ENCODE peak calls at places on chromosomes 7 and 10, in ten cellular contexts. S is AG04450, G is heart left ventricle, C is vagina, Y is dorsolateral prefrontal cortex, E is ovary, M is neural crest cell, P is sigmoid colon, U is AG10803, W is AG09309. I is an unnamed sample.

GRCh38 chr10:103669243-103669929 is 175.9 kb downstream of the NEURL1 start:
- DNase-seq in S (no peak), G (no peak), C (no peak), Y (no peak), E (no peak), M (no peak), P (no peak), U (no peak), W (no peak), I (no peak)

GRCh38 chr10:59847326-59847725 is 59.0 kb downstream of the CCDC6 start:
- DNase-seq in S (no peak), G (no peak), C (no peak), Y (no peak), E (no peak), M (no peak), P (no peak), U (no peak), W (no peak), I (no peak)

GRCh38 chr10:104022020-104022419 is 55.1 kb downstream of the SLK start:
- DNase-seq in S (no peak), G (no peak), C (no peak), Y (no peak), E (no peak), M (no peak), P (no peak), U (no peak), W (no peak), I (no peak)

GRCh38 chr10:124547651-124548168 is 86.1 kb downstream of the LHPP start:
- DNase-seq in S (no peak), G (no peak), C (no peak), Y (no peak), E (no peak), M (no peak), P (no peak), U (no peak), W (no peak), I (no peak)

GRCh38 chr7:92652536-92652935 is 62.3 kb upstream of the FAM133B start:
- DNase-seq in S (no peak), G (no peak), C (no peak), Y (no peak), E (no peak), M (no peak), P (no peak), U (no peak), W (no peak), I (no peak)

GRCh38 chr7:153616808-153617207 is 435.4 kb upstream of the DPP6 start:
- DNase-seq in S (no peak), G (no peak), C (no peak), Y (no peak), E (no peak), M (no peak), P (no peak), U (no peak), W (no peak), I (no peak)

GRCh38 chr10:4450981-4451501 is 375.0 kb upstream of the AKR1E2 start:
- DNase-seq in S (peak), G (no peak), C (no peak), Y (no peak), E (no peak), M (no peak), P (no peak), U (peak), W (peak), I (peak)

GRCh38 chr7:112892263-112892662 is 102.1 kb upstream of the TMEM168 start:
- DNase-seq in S (peak), G (no peak), C (no peak), Y (no peak), E (no peak), M (no peak), P (no peak), U (peak), W (peak), I (peak)

GRCh38 chr10:1152386-1153252 is 96.4 kb downstream of the WDR37 start:
- DNase-seq in S (no peak), G (no peak), C (peak), Y (no peak), E (no peak), M (no peak), P (peak), U (no peak), W (no peak), I (no peak)

GRCh38 chr7:81430150-81430549 is 339.7 kb downstream of the HGF start:
- DNase-seq in S (no peak), G (no peak), C (no peak), Y (no peak), E (no peak), M (no peak), P (no peak), U (no peak), W (no peak), I (no peak)

GRCh38 chr7:112550468-112551060 is 69.8 kb downstream of the LSMEM1 start:
- DNase-seq in S (peak), G (no peak), C (no peak), Y (no peak), E (no peak), M (peak), P (no peak), U (peak), W (peak), I (peak)

GRCh38 chr7:930975-931758 is 23.3 kb downstream of the ADAP1 start:
- DNase-seq in S (no peak), G (no peak), C (no peak), Y (no peak), E (peak), M (no peak), P (peak), U (no peak), W (no peak), I (no peak)

GRCh38 chr7:27172823-27173411 is 1.2 kb downstream of the HOXA10 start:
- DNase-seq in S (no peak), G (peak), C (no peak), Y (no peak), E (peak), M (no peak), P (peak), U (peak), W (peak), I (no peak)

GRCh38 chr10:110977662-110978061 is 58.3 kb downstream of the SHOC2 start:
- DNase-seq in S (no peak), G (no peak), C (no peak), Y (no peak), E (no peak), M (no peak), P (no peak), U (peak), W (peak), I (no peak)

GRCh38 chr10:20858292-20859124 is 38.6 kb downstream of the NEBL start:
- DNase-seq in S (no peak), G (no peak), C (no peak), Y (no peak), E (no peak), M (no peak), P (no peak), U (peak), W (no peak), I (no peak)

GRCh38 chr7:36827914-36828313 is 103.6 kb upstream of the AOAH start:
- DNase-seq in S (no peak), G (no peak), C (no peak), Y (no peak), E (no peak), M (no peak), P (no peak), U (no peak), W (no peak), I (no peak)

GRCh38 chr7:94449151-94449725 is 54.5 kb downstream of the COL1A2 start:
- DNase-seq in S (no peak), G (no peak), C (no peak), Y (no peak), E (no peak), M (no peak), P (no peak), U (peak), W (no peak), I (no peak)

GRCh38 chr7:80087051-80087767 is 47.4 kb upstream of the GNAI1 start:
- DNase-seq in S (peak), G (no peak), C (no peak), Y (no peak), E (no peak), M (no peak), P (no peak), U (peak), W (no peak), I (no peak)

GRCh38 chr10:3173173-3173878 is 744 bp upstream of the PITRM1 start:
- DNase-seq in S (no peak), G (no peak), C (no peak), Y (no peak), E (no peak), M (no peak), P (no peak), U (no peak), W (no peak), I (no peak)

GRCh38 chr7:90459888-90460287 is 9.6 kb upstream of the PTTG1IP2 start:
- DNase-seq in S (no peak), G (no peak), C (no peak), Y (no peak), E (no peak), M (no peak), P (no peak), U (no peak), W (no peak), I (no peak)

GRCh38 chr7:50208335-50208982 is 96.1 kb upstream of the IKZF1 start:
- DNase-seq in S (no peak), G (no peak), C (no peak), Y (no peak), E (no peak), M (no peak), P (no peak), U (no peak), W (no peak), I (no peak)

GRCh38 chr7:41574377-41574776 is 128.5 kb downstream of the INHBA start:
- DNase-seq in S (peak), G (no peak), C (no peak), Y (no peak), E (no peak), M (no peak), P (no peak), U (peak), W (peak), I (no peak)

GRCh38 chr7:42314696-42315095 is 77.7 kb upstream of the GLI3 start:
- DNase-seq in S (no peak), G (no peak), C (no peak), Y (no peak), E (no peak), M (no peak), P (no peak), U (no peak), W (no peak), I (no peak)

GRCh38 chr7:23765943-23766342 is 55.9 kb downstream of the STK31 start:
- DNase-seq in S (no peak), G (no peak), C (no peak), Y (no peak), E (no peak), M (no peak), P (no peak), U (no peak), W (no peak), I (no peak)

GRCh38 chr7:92717982-92718716 is 118.2 kb downstream of the CDK6 start:
- DNase-seq in S (no peak), G (peak), C (no peak), Y (peak), E (no peak), M (no peak), P (peak), U (peak), W (no peak), I (no peak)

GRCh38 chr7:2099036-2099957 is 133.4 kb downstream of the MAD1L1 start:
- DNase-seq in S (no peak), G (no peak), C (no peak), Y (no peak), E (no peak), M (no peak), P (no peak), U (peak), W (no peak), I (no peak)

GRCh38 chr10:131897297-131897899 is 3.4 kb upstream of the PPP2R2D start:
- DNase-seq in S (no peak), G (no peak), C (no peak), Y (no peak), E (peak), M (no peak), P (no peak), U (no peak), W (no peak), I (no peak)

GRCh38 chr10:50574305-50574704 is 49.5 kb downstream of the SGMS1 start:
- DNase-seq in S (no peak), G (no peak), C (no peak), Y (no peak), E (no peak), M (no peak), P (no peak), U (no peak), W (no peak), I (no peak)

GRCh38 chr7:74655324-74655723 is 2.2 kb upstream of the GTF2I start:
- DNase-seq in S (no peak), G (no peak), C (no peak), Y (no peak), E (no peak), M (no peak), P (no peak), U (no peak), W (no peak), I (no peak)

GRCh38 chr10:47372726-47373125 is 11.4 kb downstream of the ZNF488 start:
- DNase-seq in S (no peak), G (no peak), C (peak), Y (no peak), E (no peak), M (no peak), P (no peak), U (no peak), W (no peak), I (no peak)

GRCh38 chr7:154910125-154910524 is 92.8 kb downstream of the PAXIP1 start:
- DNase-seq in S (no peak), G (no peak), C (no peak), Y (no peak), E (peak), M (no peak), P (no peak), U (no peak), W (no peak), I (no peak)

GRCh38 chr10:17651891-17652290 is 7.9 kb downstream of the STAM start:
- DNase-seq in S (no peak), G (no peak), C (no peak), Y (no peak), E (no peak), M (no peak), P (no peak), U (peak), W (no peak), I (no peak)

GRCh38 chr10:104209575-104210198 is 22.5 kb downstream of the CFAP43 start:
- DNase-seq in S (no peak), G (no peak), C (no peak), Y (no peak), E (no peak), M (peak), P (no peak), U (peak), W (no peak), I (no peak)

GRCh38 chr7:110065112-110065511 is 1025.8 kb upstream of the LRRN3 start:
- DNase-seq in S (no peak), G (no peak), C (no peak), Y (no peak), E (no peak), M (no peak), P (no peak), U (no peak), W (no peak), I (no peak)

GRCh38 chr7:107534139-107534538 is 29.6 kb downstream of the COG5 start:
- DNase-seq in S (no peak), G (no peak), C (no peak), Y (no peak), E (no peak), M (no peak), P (no peak), U (no peak), W (no peak), I (no peak)

GRCh38 chr7:152122540-152122939 is 97.1 kb downstream of the GALNT11 start:
- DNase-seq in S (no peak), G (no peak), C (no peak), Y (no peak), E (no peak), M (no peak), P (no peak), U (no peak), W (no peak), I (no peak)

GRCh38 chr10:85614981-85615380 is 751.6 kb downstream of the GRID1 start:
- DNase-seq in S (no peak), G (no peak), C (peak), Y (no peak), E (no peak), M (no peak), P (no peak), U (no peak), W (no peak), I (no peak)

GRCh38 chr7:24978837-24979469 is 1.0 kb downstream of the OSBPL3 start:
- DNase-seq in S (no peak), G (no peak), C (no peak), Y (peak), E (no peak), M (peak), P (peak), U (no peak), W (no peak), I (no peak)

GRCh38 chr10:118970770-118971169 is 58.7 kb upstream of the NANOS1 start:
- DNase-seq in S (no peak), G (no peak), C (no peak), Y (no peak), E (no peak), M (no peak), P (no peak), U (no peak), W (no peak), I (no peak)

DNA sequence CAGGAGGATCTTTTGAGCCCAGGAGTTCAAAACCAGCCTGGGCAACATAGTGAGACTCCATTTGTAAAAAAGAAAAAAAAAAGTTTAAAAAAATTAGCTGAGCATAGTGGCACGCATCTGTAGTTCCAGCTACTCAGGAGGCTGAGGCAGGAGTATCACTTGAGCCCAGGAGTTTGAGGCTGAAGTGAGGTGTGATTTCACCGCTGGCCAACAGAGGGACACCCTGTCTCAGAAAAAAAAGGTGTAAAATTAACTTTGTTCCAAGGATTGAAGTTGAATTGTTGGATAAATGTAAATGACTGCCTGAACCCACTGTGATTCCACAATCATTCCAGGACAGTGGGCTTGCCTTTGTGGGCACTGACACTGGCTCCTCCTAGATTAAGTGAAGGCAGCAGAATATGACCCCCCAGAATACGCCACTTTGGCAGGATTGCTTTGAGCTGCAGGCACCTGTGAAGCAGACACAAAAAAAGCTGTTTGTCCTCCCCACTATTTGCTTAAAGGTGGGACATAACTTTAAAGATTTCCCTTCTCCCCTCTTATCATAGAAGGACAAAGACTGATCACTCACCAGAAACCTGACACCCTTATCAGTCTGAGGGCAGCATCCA is 57.2 kb upstream of the FOXI2 start:
- DNase-seq in S (no peak), G (no peak), C (no peak), Y (no peak), E (no peak), M (no peak), P (no peak), U (no peak), W (no peak), I (no peak)
- TF ChIP-seq CTCF in S (no peak), G (no peak), C (no peak), Y (no peak), E (no peak), M (peak), P (no peak), U (no peak), W (no peak), I (no peak)

GRCh38 chr7:4820968-4821471 is 40.8 kb downstream of the PAPOLB start:
- DNase-seq in S (no peak), G (no peak), C (no peak), Y (no peak), E (no peak), M (no peak), P (peak), U (no peak), W (no peak), I (no peak)
- TF ChIP-seq CTCF in S (no peak), G (no peak), C (no peak), Y (no peak), E (no peak), M (no peak), P (no peak), U (no peak), W (no peak), I (no peak)

GRCh38 chr7:131106681-131107342 is 220.9 kb upstream of the MKLN1 start:
- DNase-seq in S (no peak), G (peak), C (no peak), Y (peak), E (peak), M (no peak), P (peak), U (no peak), W (no peak), I (peak)
- TF ChIP-seq CTCF in S (no peak), G (no peak), C (no peak), Y (no peak), E (no peak), M (peak), P (no peak), U (no peak), W (no peak), I (no peak)

GRCh38 chr10:84012831-84013458 is 126.4 kb upstream of the GHITM start:
- DNase-seq in S (no peak), G (no peak), C (no peak), Y (no peak), E (no peak), M (no peak), P (no peak), U (no peak), W (no peak), I (no peak)

GRCh38 chr10:84007482-84007881 is 131.8 kb upstream of the GHITM start:
- DNase-seq in S (no peak), G (no peak), C (no peak), Y (no peak), E (no peak), M (no peak), P (no peak), U (peak), W (no peak), I (no peak)

GRCh38 chr10:84004206-84004605 is 135.1 kb upstream of the GHITM start:
- DNase-seq in S (no peak), G (no peak), C (no peak), Y (no peak), E (no peak), M (no peak), P (no peak), U (no peak), W (no peak), I (no peak)

DNA sequence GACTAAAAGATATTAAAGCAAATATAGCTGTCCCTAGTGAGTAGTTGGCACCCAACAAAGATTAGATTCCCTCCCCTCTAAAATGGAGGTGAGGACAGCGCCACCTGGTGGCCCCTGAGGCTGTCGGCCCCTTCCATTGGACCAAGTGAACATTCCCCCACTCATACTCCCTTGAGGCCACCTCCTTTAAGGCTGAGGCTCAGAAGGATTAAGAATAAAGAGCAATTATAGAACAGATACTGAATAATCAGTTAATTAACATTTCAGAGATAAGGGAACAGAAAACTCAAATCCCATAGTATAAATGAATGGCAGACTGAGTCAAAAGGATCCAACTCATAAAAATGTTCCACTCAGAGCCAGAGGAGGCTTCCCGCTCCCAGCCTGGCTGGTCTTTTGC is 130.4 kb upstream of the GHITM start:
- DNase-seq in S (no peak), G (no peak), C (no peak), Y (no peak), E (no peak), M (peak), P (no peak), U (no peak), W (no peak), I (no peak)
- TF ChIP-seq CTCF in S (peak), G (peak), C (no peak), Y (peak), E (no peak), M (peak), P (no peak), U (peak), W (peak), I (peak)

DNA sequence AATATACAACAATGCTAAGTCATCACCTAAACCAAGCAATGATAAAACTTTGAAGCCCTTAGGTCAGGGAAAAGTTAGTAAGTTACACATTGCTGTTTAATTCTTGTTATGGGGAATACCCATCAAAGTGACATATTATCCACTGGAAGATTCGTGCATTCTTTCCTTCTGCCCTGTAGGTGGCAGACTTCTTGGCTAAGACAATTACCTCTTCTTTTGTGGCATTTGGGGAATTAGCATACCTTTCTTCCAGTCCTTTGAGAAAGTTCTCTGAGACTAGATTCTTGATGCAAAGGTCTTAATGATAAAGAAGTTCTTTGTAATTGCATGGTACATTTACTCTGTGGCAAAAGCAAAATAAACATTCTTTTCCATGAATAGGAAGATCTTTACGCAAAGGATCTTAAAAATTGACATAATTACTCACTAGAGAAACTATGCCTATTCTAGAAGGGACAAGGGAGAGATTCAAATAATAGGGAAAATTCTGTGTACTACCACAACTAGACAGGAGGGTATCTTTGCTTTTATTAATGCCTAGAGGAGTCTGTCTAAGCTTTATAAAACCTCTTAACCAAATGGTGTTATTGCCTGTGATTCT is 395.9 kb downstream of the GRM8 start:
- DNase-seq in S (no peak), G (no peak), C (no peak), Y (no peak), E (no peak), M (no peak), P (no peak), U (no peak), W (no peak), I (no peak)
- TF ChIP-seq CTCF in S (no peak), G (no peak), C (no peak), Y (peak), E (no peak), M (peak), P (no peak), U (peak), W (no peak), I (no peak)

I was measured in AG09319.